ENCODE peak calls at places on chromosomes 12 and 14, in seven cellular contexts. S, E, X, J, C, Y and W are unnamed samples.

GRCh38 chr12:2936301-2936700 is 22.9 kb upstream of the TEAD4 start:
- DNase-seq in S (no peak), E (no peak), X (no peak), J (no peak), C (no peak), Y (no peak), W (no peak)

GRCh38 chr14:58353516-58354299 is 42.0 kb upstream of the TOMM20L start:
- DNase-seq in S (no peak), E (peak), X (no peak), J (no peak), C (no peak), Y (no peak), W (no peak)

GRCh38 chr12:26691234-26691970 is 141.6 kb downstream of the ITPR2 start:
- DNase-seq in S (peak), E (peak), X (no peak), J (peak), C (peak), Y (no peak), W (no peak)

GRCh38 chr12:94263905-94264655 is 115.7 kb downstream of the PLXNC1 start:
- DNase-seq in S (peak), E (peak), X (no peak), J (no peak), C (no peak), Y (peak), W (no peak)

GRCh38 chr12:58920956-58921861 is 905 bp upstream of the LRIG3 start:
- DNase-seq in S (no peak), E (no peak), X (no peak), J (no peak), C (no peak), Y (no peak), W (no peak)

GRCh38 chr12:54658306-54659264 is 10.4 kb upstream of the DCD start:
- DNase-seq in S (no peak), E (peak), X (no peak), J (peak), C (no peak), Y (no peak), W (peak)

GRCh38 chr12:104596128-104596799 is 139.5 kb downstream of the CHST11 start:
- DNase-seq in S (peak), E (peak), X (peak), J (peak), C (no peak), Y (no peak), W (no peak)

GRCh38 chr14:20632831-20633771 is 8.4 kb downstream of the OR6S1 start:
- DNase-seq in S (peak), E (peak), X (no peak), J (peak), C (no peak), Y (no peak), W (no peak)

GRCh38 chr14:102320033-102320660 is 601 bp downstream of the ZNF839 start:
- DNase-seq in S (peak), E (peak), X (peak), J (peak), C (no peak), Y (peak), W (no peak)

GRCh38 chr12:115135800-115136211 is 451.8 kb upstream of the TBX3 start:
- DNase-seq in S (peak), E (peak), X (peak), J (peak), C (peak), Y (peak), W (no peak)

GRCh38 chr14:77076118-77076631 is 21.9 kb upstream of the CIPC start:
- DNase-seq in S (no peak), E (peak), X (peak), J (peak), C (no peak), Y (peak), W (no peak)

GRCh38 chr14:90625445-90625844 is 190.8 kb downstream of the TTC7B start:
- DNase-seq in S (no peak), E (no peak), X (no peak), J (no peak), C (no peak), Y (no peak), W (no peak)

GRCh38 chr14:54867011-54867410 is 35.6 kb downstream of the GCH1 start:
- DNase-seq in S (no peak), E (peak), X (no peak), J (peak), C (no peak), Y (no peak), W (no peak)

GRCh38 chr12:15701212-15701611 is 88.0 kb downstream of the EPS8 start:
- DNase-seq in S (peak), E (peak), X (no peak), J (peak), C (no peak), Y (no peak), W (no peak)

GRCh38 chr14:81625343-81625742 is 91.7 kb upstream of the SEL1L start:
- DNase-seq in S (no peak), E (peak), X (no peak), J (peak), C (no peak), Y (no peak), W (no peak)

GRCh38 chr14:94392510-94392935 is 4.1 kb upstream of the SERPINA1 start:
- DNase-seq in S (peak), E (peak), X (peak), J (peak), C (no peak), Y (peak), W (peak)

GRCh38 chr14:59190372-59190771 is 1.9 kb downstream of the DAAM1 start:
- DNase-seq in S (no peak), E (no peak), X (peak), J (peak), C (no peak), Y (no peak), W (no peak)

GRCh38 chr12:21934173-21934572 is 7.1 kb downstream of the ABCC9 start:
- DNase-seq in S (peak), E (no peak), X (no peak), J (no peak), C (no peak), Y (no peak), W (no peak)

GRCh38 chr14:67187826-67188225 is 1.4 kb upstream of the GARIN2 start:
- DNase-seq in S (peak), E (peak), X (no peak), J (peak), C (no peak), Y (no peak), W (no peak)

GRCh38 chr14:64324461-64325255 is 30.5 kb upstream of the ESR2 start:
- DNase-seq in S (peak), E (peak), X (no peak), J (peak), C (no peak), Y (no peak), W (no peak)

GRCh38 chr12:93571854-93572711 is at the start of gene SOCS2:
- DNase-seq in S (peak), E (peak), X (peak), J (peak), C (no peak), Y (peak), W (no peak)

GRCh38 chr12:94761559-94761958 is 111.2 kb upstream of the TMCC3 start:
- DNase-seq in S (peak), E (peak), X (no peak), J (peak), C (no peak), Y (no peak), W (no peak)

GRCh38 chr12:112803620-112804279 is 12.2 kb downstream of the RPH3A start:
- DNase-seq in S (no peak), E (no peak), X (no peak), J (no peak), C (no peak), Y (no peak), W (no peak)

GRCh38 chr12:51661836-51662235 is 70.8 kb downstream of the SCN8A start:
- DNase-seq in S (no peak), E (no peak), X (no peak), J (no peak), C (no peak), Y (no peak), W (no peak)

GRCh38 chr14:77142289-77142814 is 761 bp upstream of the ZDHHC22 start:
- DNase-seq in S (no peak), E (no peak), X (no peak), J (no peak), C (no peak), Y (no peak), W (no peak)

GRCh38 chr12:119274636-119275065 is 59.9 kb upstream of the CCDC60 start:
- DNase-seq in S (no peak), E (no peak), X (no peak), J (no peak), C (no peak), Y (no peak), W (no peak)
- TF ChIP-seq CTCF in S (no peak), E (no peak), X (peak), J (no peak), C (no peak), Y (no peak), W (no peak)

GRCh38 chr14:79500489-79500888 is 710.8 kb downstream of the DIO2 start:
- DNase-seq in S (no peak), E (no peak), X (no peak), J (no peak), C (no peak), Y (no peak), W (no peak)
- H3K4me3 ChIP-seq in S (no peak), E (no peak), X (no peak), J (no peak), C (no peak), Y (no peak), W (no peak)

GRCh38 chr14:57182760-57183503 is 85.8 kb downstream of the EXOC5 start:
- DNase-seq in S (no peak), E (peak), X (no peak), J (peak), C (no peak), Y (no peak), W (no peak)
- TF ChIP-seq CTCF in S (peak), E (peak), X (no peak), J (peak), C (no peak), Y (peak), W (peak)

GRCh38 chr12:89351489-89352241 is 636 bp downstream of the DUSP6 start:
- DNase-seq in S (peak), E (peak), X (peak), J (no peak), C (peak), Y (peak), W (no peak)

GRCh38 chr12:89352242-89352491 is 134 bp downstream of the DUSP6 start:
- DNase-seq in S (no peak), E (no peak), X (no peak), J (no peak), C (no peak), Y (no peak), W (no peak)

GRCh38 chr12:89353188-89353822 is 1.0 kb upstream of the DUSP6 start:
- DNase-seq in S (peak), E (peak), X (peak), J (peak), C (no peak), Y (peak), W (no peak)

GRCh38 chr12:89353823-89354629 is 1.7 kb upstream of the DUSP6 start:
- DNase-seq in S (peak), E (peak), X (peak), J (peak), C (peak), Y (peak), W (no peak)

GRCh38 chr12:89352492-89353187 is at the start of gene DUSP6:
- DNase-seq in S (peak), E (peak), X (peak), J (peak), C (peak), Y (peak), W (no peak)
- H3K4me3 ChIP-seq in S (peak), E (peak), X (peak), J (peak), C (peak), Y (peak), W (peak)